ENCODE peak calls at places on chromosomes 6 and 20, in four cellular contexts. S is K562, O is HEK293T, A is GM12878. Y is an unnamed sample.

GRCh38 chr20:47173596-47174216 is 182.8 kb downstream of the ZMYND8 start:
- DNase-seq in S (peak), O (no peak), A (no peak), Y (no peak)

GRCh38 chr6:126527016-126527606 is 187.2 kb downstream of the CENPW start:
- DNase-seq in S (no peak), O (no peak), A (no peak), Y (no peak)

GRCh38 chr6:165794179-165794601 is 131.1 kb upstream of the PDE10A start:
- DNase-seq in S (no peak), O (no peak), A (no peak), Y (no peak)

GRCh38 chr6:140921366-140922226 is 1211.1 kb upstream of the GJE1 start:
- DNase-seq in S (peak), O (peak), A (no peak), Y (peak)

GRCh38 chr6:158005626-158006180 is 24.0 kb downstream of the SYNJ2 start:
- DNase-seq in S (no peak), O (no peak), A (no peak), Y (no peak)

GRCh38 chr6:17850281-17850680 is 137.2 kb downstream of the KIF13A start:
- DNase-seq in S (no peak), O (no peak), A (no peak), Y (no peak)

GRCh38 chr6:4426916-4427315 is 291.5 kb upstream of the ECI2 start:
- DNase-seq in S (no peak), O (no peak), A (no peak), Y (no peak)

GRCh38 chr6:119158057-119158848 is 79.8 kb upstream of the FAM184A start:
- DNase-seq in S (no peak), O (no peak), A (no peak), Y (no peak)

GRCh38 chr6:106823732-106824351 is 150.7 kb downstream of the CD24 start:
- DNase-seq in S (no peak), O (no peak), A (no peak), Y (no peak)

GRCh38 chr20:41671143-41671542 is 53.0 kb upstream of the CHD6 start:
- DNase-seq in S (no peak), O (no peak), A (no peak), Y (no peak)

GRCh38 chr6:30618270-30618787 is 689 bp downstream of the MRPS18B start:
- DNase-seq in S (no peak), O (no peak), A (no peak), Y (peak)
- TF ChIP-seq TARDBP in S (no peak), O (no peak), A (no peak), Y (no peak)

GRCh38 chr6:64680446-64680845 is 1026.6 kb downstream of the EYS start:
- DNase-seq in S (no peak), O (no peak), A (no peak), Y (no peak)
- TF ChIP-seq TARDBP in S (no peak), O (no peak), A (no peak), Y (no peak)

DNA sequence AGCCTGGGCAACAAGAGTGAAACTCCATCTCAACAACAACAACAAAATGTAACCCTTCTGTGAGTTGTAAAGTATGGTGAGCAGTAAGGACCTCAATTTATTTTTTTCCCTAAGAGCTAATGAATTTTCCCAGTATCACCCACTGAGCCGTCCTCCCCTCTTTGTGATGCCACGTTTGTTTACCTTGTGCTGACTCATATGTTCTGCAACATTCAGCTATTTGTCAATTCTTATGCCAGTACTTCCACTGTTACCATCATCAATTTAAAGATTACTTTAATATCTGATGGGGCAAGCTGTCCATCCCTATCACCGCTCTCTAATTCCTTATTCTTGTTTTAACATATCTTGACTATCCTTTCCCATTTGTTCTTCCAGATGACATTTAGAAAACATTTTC is 37.5 kb downstream of the MAK start:
- DNase-seq in S (no peak), O (no peak), A (no peak), Y (peak)
- TF ChIP-seq TARDBP in S (no peak), O (no peak), A (no peak), Y (no peak)

DNA sequence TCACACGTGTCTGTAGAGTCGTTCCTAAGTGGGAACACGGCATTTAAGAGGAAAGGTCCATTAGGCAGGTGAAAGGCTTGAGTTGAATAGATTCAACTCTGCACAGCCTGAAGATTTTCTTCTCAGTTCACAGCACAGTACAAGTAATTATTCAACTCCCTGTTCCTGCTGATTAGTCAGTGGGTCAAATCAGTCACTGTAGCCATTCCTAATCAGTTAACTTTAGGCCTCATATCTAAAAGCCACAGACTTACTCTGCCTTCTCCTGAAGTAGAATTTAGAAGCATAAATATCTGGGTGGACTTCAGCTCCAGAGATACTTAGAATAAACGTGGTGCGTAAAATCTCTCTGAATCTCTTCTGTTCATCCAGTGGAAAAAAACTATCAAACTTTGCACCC is 872.4 kb downstream of the C6orf118 start:
- DNase-seq in S (no peak), O (no peak), A (no peak), Y (no peak)
- TF ChIP-seq TARDBP in S (no peak), O (no peak), A (no peak), Y (no peak)

GRCh38 chr6:156904176-156904967 is 127.2 kb downstream of the ARID1B start:
- DNase-seq in S (no peak), O (no peak), A (no peak), Y (no peak)

GRCh38 chr6:156906451-156906850 is 129.3 kb downstream of the ARID1B start:
- DNase-seq in S (no peak), O (no peak), A (no peak), Y (no peak)

GRCh38 chr6:156902782-156903181 is 125.6 kb downstream of the ARID1B start:
- DNase-seq in S (no peak), O (no peak), A (no peak), Y (no peak)

GRCh38 chr6:156909212-156910010 is 132.2 kb downstream of the ARID1B start:
- DNase-seq in S (no peak), O (no peak), A (no peak), Y (no peak)

GRCh38 chr6:156905801-156906200 is 128.6 kb downstream of the ARID1B start:
- DNase-seq in S (no peak), O (no peak), A (no peak), Y (no peak)
- TF ChIP-seq TARDBP in S (no peak), O (no peak), A (no peak), Y (no peak)

DNA sequence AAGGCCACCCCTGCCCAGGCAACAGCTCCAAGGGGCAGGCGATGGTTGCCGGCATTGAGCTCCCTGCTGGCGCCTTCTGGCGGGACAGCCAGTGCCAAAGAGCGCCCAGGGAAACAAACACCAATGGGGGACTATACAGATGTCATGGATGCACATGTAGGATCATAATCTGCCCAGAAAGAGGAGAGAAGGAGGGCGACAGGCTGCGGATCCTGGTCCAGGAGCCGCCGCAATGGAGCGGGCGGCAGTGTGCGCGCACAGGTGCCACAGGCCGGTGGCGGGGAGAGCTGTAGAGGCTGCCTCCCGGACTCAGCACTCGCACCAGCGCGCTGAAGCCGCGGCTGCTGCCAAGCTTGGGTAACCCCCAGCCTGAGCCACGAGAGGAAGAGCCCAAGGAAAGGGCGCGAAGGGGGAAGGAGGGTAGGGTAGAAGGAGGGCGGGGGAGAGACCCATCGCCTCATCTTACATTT is 418 bp upstream of the FUT9 start:
- DNase-seq in S (no peak), O (no peak), A (no peak), Y (no peak)
- TF ChIP-seq TARDBP in S (no peak), O (no peak), A (no peak), Y (no peak)

Y was measured in HepG2.